ENCODE peak calls at places on chromosomes 6 and 20, in ten cellular contexts. U is astrocyte of the cerebellum, V is HFFc6, N is fibroblast of pulmonary artery, F is Peyer's patch, T is sigmoid colon, G is lung, H is OCI-LY7, D is glutamatergic neuron, Q is ovary. S is an unnamed sample.

GRCh38 chr20:45959126-45959525 is 12.9 kb downstream of the ZNF335 start:
- DNase-seq in G (no peak), D (no peak), H (no peak), U (no peak), F (no peak), N (no peak), T (peak; percentile 57), V (no peak), Q (no peak), S (no peak)

GRCh38 chr6:12258591-12258990 is 31.6 kb upstream of the EDN1 start:
- DNase-seq in V (no peak), Q (no peak), U (no peak), H (no peak), T (no peak), D (no peak), G (no peak), N (no peak), F (no peak), S (no peak)

GRCh38 chr6:36873612-36874011 is 991 bp downstream of the PPIL1 start:
- DNase-seq in G (no peak), Q (no peak), D (no peak), V (no peak), N (no peak), U (no peak), T (no peak), F (no peak), H (peak; percentile 59), S (no peak)

GRCh38 chr6:89999154-89999553 is 104.9 kb downstream of the GJA10 start:
- DNase-seq in T (no peak), G (no peak), D (no peak), Q (peak; percentile 24), F (no peak), U (no peak), H (no peak), V (no peak), N (no peak), S (no peak)

GRCh38 chr20:40986774-40987173 is 41.8 kb upstream of the TOP1 start:
- DNase-seq in V (no peak), Q (no peak), F (no peak), U (no peak), N (no peak), G (no peak), D (no peak), T (no peak), H (peak; percentile 85), S (no peak)

GRCh38 chr6:35330541-35331119 is 11.7 kb upstream of the PPARD start:
- DNase-seq in N (no peak), T (no peak), U (no peak), Q (no peak), D (no peak), V (no peak), F (no peak), G (no peak), H (no peak), S (no peak)

GRCh38 chr6:25476126-25476525 is 175.9 kb upstream of the SCGN start:
- DNase-seq in T (no peak), V (peak; percentile 50), Q (no peak), D (no peak), H (no peak), G (no peak), F (no peak), U (peak; percentile 40), N (peak; percentile 62), S (no peak)

GRCh38 chr6:134503542-134504281 is 185.8 kb upstream of the SGK1 start:
- DNase-seq in H (no peak), V (no peak), D (no peak), N (no peak), U (no peak), G (no peak), F (no peak), Q (no peak), T (no peak), S (no peak)

GRCh38 chr6:111715321-111715720 is 109.6 kb upstream of the TRAF3IP2 start:
- DNase-seq in N (no peak), D (no peak), Q (no peak), V (no peak), F (no peak), G (no peak), U (no peak), H (no peak), T (no peak), S (no peak)

GRCh38 chr6:101668496-101668895 is 275.0 kb downstream of the GRIK2 start:
- DNase-seq in T (no peak), G (no peak), N (peak; percentile 10), U (no peak), V (no peak), F (no peak), D (no peak), Q (no peak), H (no peak), S (no peak)

GRCh38 chr20:18195931-18196330 is 58.3 kb downstream of the KAT14 start:
- DNase-seq in T (no peak), V (no peak), F (no peak), U (no peak), H (no peak), D (no peak), N (no peak), G (no peak), Q (no peak), S (no peak)

GRCh38 chr20:18202966-18203365 is 65.3 kb downstream of the KAT14 start:
- DNase-seq in V (no peak), N (no peak), H (no peak), U (no peak), F (no peak), G (no peak), D (no peak), T (no peak), Q (no peak), S (no peak)

GRCh38 chr20:18197382-18198070 is 59.9 kb downstream of the KAT14 start:
- DNase-seq in D (no peak), Q (no peak), G (no peak), N (no peak), V (no peak), H (no peak), T (no peak), U (no peak), F (no peak), S (no peak)
- TF ChIP-seq CTCF in D (no peak), Q (no peak), G (no peak), N (no peak), V (no peak), H (no peak), T (no peak), U (no peak), F (no peak), S (no peak)

GRCh38 chr6:158958504-158959386 is 41.3 kb downstream of the RSPH3 start:
- DNase-seq in F (peak; percentile 47), H (peak; percentile 69), N (no peak), U (no peak), D (no peak), G (no peak), T (no peak), V (no peak), Q (no peak), S (no peak)
- TF ChIP-seq CTCF in F (peak; percentile 23), H (peak; percentile 77), N (no peak), U (no peak), D (no peak), G (no peak), T (no peak), V (peak; percentile 13), Q (no peak), S (no peak)

GRCh38 chr20:16863315-16863714 is 115.2 kb downstream of the OTOR start:
- DNase-seq in Q (no peak), F (no peak), N (no peak), T (no peak), H (no peak), V (no peak), U (no peak), D (no peak), G (no peak), S (no peak)
- TF ChIP-seq CTCF in Q (no peak), F (no peak), N (no peak), T (no peak), H (no peak), V (no peak), U (no peak), D (no peak), G (no peak), S (no peak)

GRCh38 chr20:57153238-57153905 is 113.1 kb downstream of the BMP7 start:
- DNase-seq in F (no peak), D (no peak), H (no peak), N (no peak), T (no peak), U (no peak), G (no peak), Q (no peak), V (no peak), S (no peak)
- TF ChIP-seq CTCF in F (no peak), D (no peak), H (no peak), N (no peak), T (no peak), U (no peak), G (no peak), Q (no peak), V (no peak), S (no peak)

GRCh38 chr6:144148891-144149290 is 1.4 kb upstream of the STX11 start:
- DNase-seq in V (no peak), G (no peak), D (no peak), H (no peak), T (no peak), N (no peak), U (peak; percentile 18), F (no peak), Q (no peak), S (no peak)

GRCh38 chr6:144151010-144151727 is 852 bp downstream of the STX11 start:
- DNase-seq in F (peak; percentile 28), H (peak; percentile 5), G (peak; percentile 53), D (no peak), Q (no peak), T (no peak), U (no peak), N (peak; percentile 16), V (no peak), S (peak; percentile 7)

GRCh38 chr6:144149558-144149893 is 791 bp upstream of the STX11 start:
- DNase-seq in D (no peak), F (no peak), U (no peak), N (no peak), V (no peak), G (no peak), H (no peak), T (no peak), Q (no peak), S (no peak)

GRCh38 chr6:144149894-144150672 is at the start of gene STX11:
- DNase-seq in G (peak; percentile 77), T (peak; percentile 78), U (no peak), N (peak; percentile 18), F (peak; percentile 41), V (peak; percentile 1), D (peak; percentile 56), Q (peak; percentile 41), H (peak; percentile 28), S (peak; percentile 39)

DNA sequence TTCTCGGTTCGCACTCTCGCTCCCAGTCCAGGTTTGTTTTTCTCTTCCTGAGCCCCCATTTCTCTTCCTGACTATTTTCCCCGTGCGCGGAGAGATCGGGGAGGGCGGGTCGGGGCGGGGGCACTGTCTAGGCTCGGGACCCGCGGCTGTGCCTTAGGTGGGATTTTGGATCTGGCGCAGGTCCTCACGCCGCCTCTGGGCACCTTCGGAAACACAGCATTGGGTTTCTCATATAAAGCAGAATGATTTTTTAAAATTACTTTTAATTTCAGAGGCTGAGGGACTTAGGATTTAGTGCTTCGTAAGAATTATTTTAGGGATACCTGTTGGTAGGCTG is 324 bp downstream of the STX11 start:
- DNase-seq in U (no peak), D (no peak), G (no peak), F (peak; percentile 46), T (no peak), N (peak; percentile 18), V (no peak), H (peak; percentile 11), Q (peak; percentile 22), S (peak; percentile 16)
- TF ChIP-seq CTCF in U (peak; percentile 35), D (peak; percentile 22), G (no peak), F (no peak), T (no peak), N (peak; percentile 7), V (peak; percentile 67), H (no peak), Q (no peak), S (peak; percentile 23)

GRCh38 chr6:138815797-138816528 is 20.1 kb downstream of the ECT2L start:
- DNase-seq in Q (no peak), N (peak; percentile 83), G (no peak), F (no peak), U (peak; percentile 53), D (no peak), H (peak; percentile 74), V (peak; percentile 62), T (no peak), S (no peak)
- TF ChIP-seq CTCF in Q (peak; percentile 30), N (peak; percentile 75), G (peak; percentile 68), F (peak; percentile 87), U (peak; percentile 70), D (peak; percentile 72), H (peak; percentile 89), V (peak; percentile 84), T (peak; percentile 73), S (peak; percentile 65)

S was measured in endothelial cell.